ENCODE peak calls at places on chromosomes 4 and X, in seven cellular contexts. R is heart left ventricle, U is tibial nerve, M is HCT116, O is upper lobe of right lung, J is uterus, L is suprapubic skin. Z is an unnamed sample.
A peak's percentile ranks its signal among the peaks of the same experiment; 100 is the strongest.

GRCh38 chrX:96889726-96890125 is 6.0 kb downstream of the RPA4 start:
- DNase-seq in R (no peak), O (no peak), U (no peak), M (no peak), J (no peak), L (no peak), Z (no peak)

GRCh38 chr4:1403591-1404572 is 2.4 kb downstream of the NKX1-1 start:
- DNase-seq in L (no peak), R (no peak), M (no peak), O (peak; percentile 63), U (no peak), J (no peak), Z (no peak)

GRCh38 chr4:85370400-85371032 is 104.4 kb upstream of the ARHGAP24 start:
- DNase-seq in J (no peak), L (no peak), M (peak; percentile 21), R (peak; percentile 22), O (no peak), U (peak; percentile 30), Z (peak; percentile 10)

GRCh38 chr4:53854991-53855885 is 209.2 kb downstream of the CHIC2 start:
- DNase-seq in U (no peak), R (no peak), M (no peak), O (no peak), L (no peak), J (no peak), Z (no peak)

GRCh38 chr4:11230888-11231287 is 197.8 kb downstream of the HS3ST1 start:
- DNase-seq in O (no peak), J (no peak), L (no peak), M (no peak), R (no peak), U (no peak), Z (no peak)

GRCh38 chr4:87304659-87305277 is 17.9 kb downstream of the HSD17B13 start:
- DNase-seq in O (no peak), M (no peak), R (no peak), J (no peak), L (no peak), U (no peak), Z (no peak)

GRCh38 chrX:108018659-108019381 is 26.0 kb upstream of the VSIG1 start:
- DNase-seq in M (no peak), O (no peak), R (no peak), J (no peak), L (no peak), U (no peak), Z (no peak)

GRCh38 chr4:127506283-127506682 is 126.5 kb upstream of the INTU start:
- DNase-seq in J (no peak), L (no peak), U (no peak), M (no peak), R (no peak), O (no peak), Z (no peak)

GRCh38 chrX:37976153-37976552 is 30.2 kb upstream of the SYTL5 start:
- DNase-seq in L (no peak), U (no peak), J (no peak), O (no peak), M (no peak), R (no peak), Z (no peak)

GRCh38 chr4:168604496-168605373 is 107.9 kb downstream of the PALLD start:
- DNase-seq in U (no peak), M (peak; percentile 68), R (peak; percentile 61), L (no peak), O (no peak), J (peak; percentile 61), Z (no peak)

GRCh38 chrX:125203737-125204578 is 115.7 kb upstream of the TEX13C start:
- DNase-seq in U (no peak), R (peak; percentile 21), J (peak; percentile 25), O (peak; percentile 56), M (no peak), L (peak; percentile 76), Z (peak; percentile 31)

GRCh38 chr4:110197421-110198398 is 705 bp downstream of the ELOVL6 start:
- DNase-seq in U (peak; percentile 19), J (peak; percentile 31), M (no peak), O (peak; percentile 68), L (no peak), R (peak; percentile 37), Z (peak; percentile 24)

GRCh38 chrX:109776432-109776831 is 43.4 kb upstream of the ACSL4 start:
- DNase-seq in J (no peak), O (no peak), L (no peak), R (no peak), M (no peak), U (no peak), Z (no peak)

GRCh38 chr4:42904986-42905385 is 12.5 kb downstream of the GRXCR1 start:
- DNase-seq in M (no peak), L (no peak), J (no peak), O (no peak), U (no peak), R (no peak), Z (no peak)

GRCh38 chr4:121070696-121071639 is 1.4 kb downstream of the NDNF start:
- DNase-seq in O (peak; percentile 82), J (no peak), L (peak; percentile 82), U (no peak), R (peak; percentile 35), M (no peak), Z (peak; percentile 47)

GRCh38 chr4:89868999-89869589 is 25.6 kb upstream of the MMRN1 start:
- DNase-seq in U (no peak), J (no peak), M (no peak), L (no peak), R (no peak), O (no peak), Z (no peak)

GRCh38 chrX:104211187-104211586 is 43.5 kb downstream of the ESX1 start:
- DNase-seq in U (no peak), R (no peak), L (no peak), J (no peak), M (no peak), O (no peak), Z (no peak)

GRCh38 chr4:154551872-154552686 is 1.9 kb upstream of the PLRG1 start:
- DNase-seq in J (peak; percentile 78), U (peak; percentile 77), R (peak; percentile 66), M (peak; percentile 79), L (peak; percentile 86), O (peak; percentile 77), Z (peak; percentile 73)

GRCh38 chrX:139213241-139213709 is 317.3 kb upstream of the F9 start:
- DNase-seq in O (no peak), J (no peak), L (no peak), U (no peak), M (no peak), R (no peak), Z (no peak)

GRCh38 chrX:22081475-22082092 is 49.5 kb downstream of the PHEX start:
- DNase-seq in L (no peak), M (peak; percentile 8), O (peak; percentile 63), J (peak; percentile 54), U (peak; percentile 48), R (peak; percentile 36), Z (peak; percentile 26)

DNA sequence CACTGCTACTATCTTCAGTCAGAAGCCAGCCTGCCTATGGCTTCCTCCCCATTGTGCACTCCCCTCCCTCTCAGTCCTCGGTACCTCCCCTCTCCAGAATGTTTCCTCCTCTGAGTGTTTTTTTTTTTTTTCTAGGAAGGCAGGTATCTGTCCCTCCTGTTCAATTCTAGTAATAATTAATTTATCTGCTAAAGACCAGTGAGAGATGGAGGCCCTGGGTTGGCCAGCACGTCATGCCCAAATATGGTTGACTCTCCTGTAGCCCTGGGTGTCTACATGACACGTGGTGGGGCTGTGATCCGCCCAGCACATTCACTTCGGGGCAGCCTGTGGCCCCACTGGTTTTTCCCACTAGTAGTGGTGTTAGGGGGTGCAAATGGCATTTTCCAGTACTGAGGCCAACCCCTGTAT is 1.8 kb downstream of the FLNA start:
- DNase-seq in L (no peak), M (no peak), J (no peak), R (no peak), U (no peak), O (no peak), Z (no peak)
- H3K4me3 ChIP-seq in L (peak overlapping the region; percentile 67), M (no peak overlapping the region), J (peak overlapping the region; percentile 56), R (peak overlapping the region; percentile 87), U (no peak overlapping the region), O (peak overlapping the region; percentile 71), Z (peak overlapping the region; percentile 69)

DNA sequence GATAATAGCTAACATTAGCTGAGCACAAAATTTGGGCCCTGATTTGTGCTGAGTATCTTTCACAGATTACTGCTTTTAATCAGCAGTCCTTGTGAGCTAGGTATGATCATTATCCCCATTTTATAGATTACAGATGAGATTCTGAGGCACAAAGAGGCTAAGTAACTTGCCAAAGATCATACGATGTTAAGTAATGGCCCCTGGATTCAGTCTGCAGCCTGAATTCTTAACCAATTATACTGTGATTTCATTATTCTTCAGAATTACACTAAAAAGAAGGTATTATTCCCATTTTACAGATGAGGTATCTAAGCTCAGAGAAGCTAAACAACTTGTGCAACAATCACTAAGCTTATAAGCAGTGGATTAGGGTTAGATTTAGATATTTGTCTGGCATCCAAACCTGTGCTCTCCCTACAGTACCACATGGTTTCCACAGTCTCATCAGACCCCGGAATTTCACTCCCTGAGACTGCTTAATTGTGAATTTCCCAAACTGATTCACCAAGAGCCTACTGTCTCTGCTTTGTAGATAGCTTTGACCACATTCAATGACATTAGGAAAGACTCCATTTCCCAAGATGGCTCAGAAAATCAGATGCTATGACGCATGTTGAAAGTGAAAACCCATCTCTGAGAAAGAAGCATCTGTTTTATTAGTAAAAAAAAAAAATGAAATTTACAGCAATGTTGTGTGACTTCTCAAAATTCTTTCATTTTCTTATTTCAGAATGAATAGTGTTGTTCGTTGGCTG is 97.7 kb upstream of the MYOZ2 start:
- DNase-seq in J (no peak), L (no peak), M (no peak), R (no peak), U (no peak), O (no peak), Z (no peak)
- TF ChIP-seq CTCF in J (no peak), L (no peak), M (no peak), R (no peak), U (no peak), O (no peak), Z (no peak)

GRCh38 chr4:6288871-6289270 is 19.2 kb downstream of the WFS1 start:
- DNase-seq in M (no peak), O (no peak), R (no peak), J (no peak), U (no peak), L (no peak), Z (peak; percentile 28)
- H3K36me3 ChIP-seq in M (no peaks in the 10 kb centered on the region), O (peaks cover 32% of the 10 kb centered on the region), R (peaks cover 7% of the 10 kb centered on the region), J (no peaks in the 10 kb centered on the region), U (no peaks in the 10 kb centered on the region), L (peaks cover 62% of the 10 kb centered on the region), Z (peaks cover 41% of the 10 kb centered on the region)

DNA sequence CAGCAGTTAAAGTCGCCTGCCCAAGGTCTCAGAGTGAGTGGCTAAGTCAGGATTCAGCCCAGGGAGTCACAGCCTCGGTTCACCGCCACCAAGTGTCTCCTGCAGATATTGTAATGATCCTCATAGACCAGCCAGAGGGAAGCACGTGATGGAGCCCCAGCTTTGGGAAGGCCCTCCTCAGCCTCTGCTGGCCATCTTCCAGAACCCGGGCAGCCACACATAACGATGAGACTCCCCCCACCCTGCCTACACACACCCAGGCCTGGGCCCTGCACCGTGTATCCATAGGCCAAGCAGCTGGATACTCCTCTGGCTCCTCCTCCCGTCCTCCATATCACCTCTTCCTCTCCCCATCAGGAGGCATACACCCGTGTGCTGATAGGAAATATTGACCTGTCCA is 19.6 kb upstream of the SASH3 start:
- DNase-seq in U (no peak), M (no peak), L (no peak), R (no peak), O (no peak), J (no peak), Z (peak; percentile 29)
- H3K4me3 ChIP-seq in U (no peak overlapping the region), M (no peak overlapping the region), L (no peak overlapping the region), R (no peak overlapping the region), O (no peak overlapping the region), J (no peak overlapping the region), Z (no peak overlapping the region)

GRCh38 chr4:183600189-183600685 is 58.7 kb downstream of the RWDD4 start:
- DNase-seq in M (no peak), O (no peak), J (no peak), L (no peak), U (no peak), R (no peak), Z (no peak)
- TF ChIP-seq CTCF in M (peak; percentile 29), O (peak; percentile 22), J (no peak), L (no peak), U (no peak), R (no peak), Z (no peak)